ENCODE peak calls at places on chromosomes 4 and X, in eight cellular contexts. K is PC-3, H is AG10803, I is astrocyte, R is WERI-Rb-1, Y is fibroblast of the aortic adventitia, S is fibroblast of lung, L is suprapubic skin. O is an unnamed sample.

GRCh38 chr4:176123710-176124407 is 58.2 kb downstream of the WDR17 start:
- DNase-seq in K (peak), H (peak), I (peak), R (peak), Y (peak), S (peak), L (no peak), O (peak)

GRCh38 chr4:185993328-185993973 is 75.5 kb upstream of the TLR3 start:
- DNase-seq in K (no peak), H (no peak), I (no peak), R (no peak), Y (no peak), S (no peak), L (no peak), O (no peak)

GRCh38 chr4:150072906-150073714 is 5.1 kb upstream of the DCLK2 start:
- DNase-seq in K (no peak), H (peak), I (peak), R (no peak), Y (peak), S (peak), L (no peak), O (peak)

GRCh38 chr4:78532046-78532445 is 19.5 kb upstream of the ANXA3 start:
- DNase-seq in K (peak), H (no peak), I (no peak), R (no peak), Y (no peak), S (no peak), L (no peak), O (no peak)

GRCh38 chr4:25032126-25032525 is 1.4 kb upstream of the LGI2 start:
- DNase-seq in K (peak), H (peak), I (peak), R (no peak), Y (peak), S (no peak), L (no peak), O (peak)

GRCh38 chrX:28391528-28391927 is 195.7 kb upstream of the IL1RAPL1 start:
- DNase-seq in K (peak), H (no peak), I (peak), R (no peak), Y (no peak), S (peak), L (no peak), O (peak)

GRCh38 chr4:109410226-109410625 is 23.4 kb upstream of the SEC24B start:
- DNase-seq in K (no peak), H (no peak), I (no peak), R (no peak), Y (no peak), S (no peak), L (no peak), O (no peak)

GRCh38 chrX:40058719-40059118 is 39.0 kb downstream of the BCOR start:
- DNase-seq in K (no peak), H (no peak), I (no peak), R (peak), Y (no peak), S (no peak), L (no peak), O (no peak)

GRCh38 chr4:150462743-150463142 is 119.2 kb upstream of the MAB21L2 start:
- DNase-seq in K (peak), H (no peak), I (no peak), R (no peak), Y (no peak), S (peak), L (no peak), O (no peak)

GRCh38 chr4:55727746-55728145 is 91.6 kb upstream of the NMU start:
- DNase-seq in K (no peak), H (no peak), I (no peak), R (no peak), Y (no peak), S (no peak), L (no peak), O (no peak)

GRCh38 chr4:150994721-150995120 is 20.4 kb downstream of the LRBA start:
- DNase-seq in K (no peak), H (no peak), I (no peak), R (no peak), Y (no peak), S (no peak), L (no peak), O (no peak)

GRCh38 chr4:112536123-112536522 is 20.1 kb upstream of the NEUROG2 start:
- DNase-seq in K (no peak), H (no peak), I (no peak), R (no peak), Y (no peak), S (no peak), L (no peak), O (no peak)

GRCh38 chr4:182937268-182938208 is 20.4 kb upstream of the DCTD start:
- DNase-seq in K (no peak), H (no peak), I (no peak), R (no peak), Y (no peak), S (no peak), L (no peak), O (no peak)

DNA sequence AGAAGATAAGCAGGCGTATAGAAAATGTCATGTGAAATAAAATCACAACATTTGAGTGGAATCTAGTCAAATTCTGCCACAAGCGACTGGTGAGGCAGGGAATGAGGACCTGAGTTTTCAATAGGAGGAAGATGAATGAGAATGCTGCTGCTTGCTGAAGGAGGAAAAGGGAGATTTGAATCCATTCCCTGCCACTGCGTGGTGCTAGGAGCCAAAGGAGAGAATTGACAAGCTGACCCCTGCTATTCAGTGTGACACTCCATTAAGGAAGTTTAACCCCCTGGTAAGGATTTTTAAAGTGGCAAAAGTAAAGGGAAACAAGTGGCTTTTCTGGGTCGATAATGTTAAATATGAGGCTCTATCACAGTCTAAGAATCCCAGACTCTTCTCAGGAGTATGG is 314.0 kb downstream of the NAF1 start:
- DNase-seq in K (no peak), H (no peak), I (no peak), R (no peak), Y (no peak), S (no peak), L (no peak), O (no peak)
- TF ChIP-seq CTCF in K (no peak), H (no peak), I (no peak), R (no peak), Y (no peak), S (no peak), L (no peak), O (no peak)

GRCh38 chr4:14115106-14115505 is 487.6 kb upstream of the BOD1L1 start:
- DNase-seq in K (no peak), H (no peak), I (no peak), R (peak), Y (no peak), S (no peak), L (no peak), O (no peak)
- H3K4me3 ChIP-seq in K (no peak), H (no peak), I (no peak), R (no peak), Y (no peak), S (no peak), L (no peak), O (no peak)

GRCh38 chr4:141654098-141654497 is 17.7 kb downstream of the IL15 start:
- DNase-seq in K (peak), H (no peak), I (peak), R (peak), Y (peak), S (peak), L (peak), O (peak)
- TF ChIP-seq CTCF in K (peak), H (peak), I (peak), R (peak), Y (peak), S (peak), L (peak), O (peak)

GRCh38 chrX:121245763-121246162 is 198.4 kb downstream of the GLUD2 start:
- DNase-seq in K (no peak), H (no peak), I (no peak), R (no peak), Y (no peak), S (no peak), L (no peak), O (no peak)

DNA sequence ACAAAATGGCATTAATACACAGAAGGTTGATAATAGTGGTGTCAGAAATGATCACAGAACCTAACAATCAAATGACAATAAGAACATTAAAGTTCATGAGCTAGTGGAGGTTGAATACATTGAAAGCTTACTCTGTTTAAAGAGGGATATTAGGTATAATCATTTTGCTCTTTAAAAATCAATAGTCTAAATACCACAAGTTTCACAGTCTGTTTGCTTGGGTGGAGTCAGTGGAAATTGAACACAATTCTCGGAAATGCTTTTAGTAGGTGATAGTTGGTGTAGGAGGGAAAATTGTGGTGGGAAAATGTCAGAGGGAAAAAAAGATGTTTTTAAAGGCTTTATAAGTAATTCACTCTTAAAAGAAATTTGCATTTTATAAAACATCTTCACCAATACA is 197.1 kb downstream of the GLUD2 start:
- DNase-seq in K (no peak), H (no peak), I (no peak), R (no peak), Y (no peak), S (no peak), L (no peak), O (no peak)
- H3K4me3 ChIP-seq in K (no peak), H (no peak), I (no peak), R (no peak), Y (no peak), S (no peak), L (no peak), O (no peak)

GRCh38 chrX:30488092-30488491 is 89.5 kb downstream of the TASL start:
- DNase-seq in K (peak), H (peak), I (no peak), R (no peak), Y (peak), S (peak), L (no peak), O (peak)
- TF ChIP-seq CTCF in K (peak), H (peak), I (no peak), R (no peak), Y (peak), S (peak), L (no peak), O (peak)

DNA sequence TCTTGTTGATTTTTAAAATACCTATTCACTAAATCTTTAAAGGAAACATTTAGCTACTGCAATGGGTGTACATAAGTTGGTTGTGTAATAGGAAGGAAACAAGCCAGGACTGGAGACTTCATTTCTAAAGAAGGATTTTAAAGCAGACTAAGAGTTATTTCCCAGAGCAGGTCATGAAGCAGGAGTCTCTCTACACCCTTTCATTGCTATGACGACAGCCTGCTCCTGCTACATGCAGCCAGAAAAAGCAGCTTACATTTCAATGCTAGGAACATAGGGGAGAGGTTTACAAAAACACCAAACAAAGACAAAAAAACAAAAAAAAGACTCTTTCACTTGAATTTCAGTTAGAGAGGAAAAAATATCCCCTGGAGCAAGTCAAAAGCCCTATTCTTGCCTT is 3.5 kb downstream of the SPARCL1 start:
- DNase-seq in K (no peak), H (peak), I (peak), R (no peak), Y (peak), S (peak), L (no peak), O (peak)
- H3K4me3 ChIP-seq in K (no peak), H (no peak), I (no peak), R (no peak), Y (no peak), S (no peak), L (peak), O (peak)

DNA sequence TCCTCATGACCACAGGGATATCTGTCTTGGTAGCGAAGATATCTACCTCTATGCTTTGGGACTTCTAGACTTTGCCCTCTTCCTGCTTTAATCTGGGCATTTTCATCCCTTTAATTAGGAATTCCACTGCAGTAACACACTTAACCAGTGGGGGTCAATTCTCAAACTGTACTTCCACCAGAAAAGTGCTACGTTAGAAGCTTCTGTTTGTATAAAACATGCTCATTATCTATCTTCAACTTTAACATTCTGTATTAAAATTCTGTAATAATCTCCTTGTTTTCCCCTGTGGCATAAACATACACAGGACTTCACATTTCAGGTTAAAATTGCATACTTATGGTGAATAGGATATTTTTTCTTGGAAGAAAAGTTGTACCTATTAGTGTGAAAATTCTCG is 105.6 kb downstream of the AMMECR1 start:
- DNase-seq in K (peak), H (no peak), I (no peak), R (no peak), Y (no peak), S (no peak), L (no peak), O (no peak)
- TF ChIP-seq CTCF in K (peak), H (no peak), I (peak), R (peak), Y (peak), S (no peak), L (no peak), O (peak)

DNA sequence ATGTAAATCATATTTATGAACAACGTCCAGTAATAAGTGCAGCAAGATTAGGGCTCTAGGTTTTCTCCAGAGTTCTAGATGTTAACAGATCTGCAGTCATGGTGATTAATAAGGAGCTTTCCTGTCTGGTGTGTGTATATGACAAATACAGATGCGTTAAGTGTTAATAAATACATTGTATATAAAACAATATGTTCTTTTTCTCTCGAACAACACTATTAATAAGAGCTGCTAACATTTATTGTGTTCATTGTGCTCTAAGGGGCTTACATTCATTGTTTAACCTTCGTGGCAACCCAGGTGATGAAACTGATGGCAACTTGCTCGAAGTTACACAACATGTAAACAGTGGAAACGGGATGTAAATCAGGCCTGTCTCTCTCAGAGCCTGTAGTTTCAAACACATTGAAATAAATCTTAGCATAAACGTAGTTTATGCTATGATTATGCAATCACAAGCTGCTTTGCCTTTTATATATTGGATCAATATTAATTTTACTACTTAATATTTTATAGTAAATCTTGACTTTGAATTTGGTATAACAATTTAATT is 547 bp upstream of the CLGN start:
- DNase-seq in K (no peak), H (peak), I (no peak), R (no peak), Y (peak), S (peak), L (no peak), O (peak)
- H3K4me3 ChIP-seq in K (peak), H (peak), I (peak), R (peak), Y (peak), S (peak), L (peak), O (peak)

GRCh38 chrX:135480076-135480475 is 40.4 kb upstream of the INTS6L start:
- DNase-seq in K (no peak), H (no peak), I (no peak), R (no peak), Y (no peak), S (no peak), L (no peak), O (no peak)

GRCh38 chrX:135481696-135482179 is 38.7 kb upstream of the INTS6L start:
- DNase-seq in K (peak), H (no peak), I (no peak), R (no peak), Y (no peak), S (no peak), L (no peak), O (no peak)

GRCh38 chrX:135476378-135476777 is 44.1 kb upstream of the INTS6L start:
- DNase-seq in K (no peak), H (no peak), I (no peak), R (no peak), Y (no peak), S (no peak), L (no peak), O (no peak)

GRCh38 chrX:135477576-135477975 is 42.9 kb upstream of the INTS6L start:
- DNase-seq in K (peak), H (peak), I (peak), R (peak), Y (peak), S (peak), L (no peak), O (peak)
- TF ChIP-seq CTCF in K (peak), H (no peak), I (peak), R (peak), Y (peak), S (peak), L (no peak), O (peak)

O was measured in fibroblast of pulmonary artery.